ENCODE peak calls at places on chromosomes 11 and 22, in seven cellular contexts. One of them, this sample, is unnamed.

GRCh38 chr22:19065298-19065859 is 56.8 kb downstream of the DGCR2 start:
- DNase-seq in brain microvascular endothelial cell: no peak
- DNase-seq in lower lobe of right lung: peak; percentile 11
- DNase-seq in pancreas: no peak
- DNase-seq in CD4-positive, alpha-beta memory T cell: no peak
- DNase-seq in naive thymus-derived CD4-positive, alpha-beta T cell: no peak
- DNase-seq in colonic mucosa: no peak
- DNase-seq in this sample: no peak

GRCh38 chr11:71486320-71486719 is 33.3 kb downstream of the NADSYN1 start:
- DNase-seq in lower lobe of right lung: no peak
- DNase-seq in CD4-positive, alpha-beta memory T cell: no peak
- DNase-seq in brain microvascular endothelial cell: no peak
- DNase-seq in naive thymus-derived CD4-positive, alpha-beta T cell: no peak
- DNase-seq in colonic mucosa: no peak
- DNase-seq in pancreas: no peak
- DNase-seq in this sample: no peak

GRCh38 chr11:107545101-107545514 is 20.4 kb downstream of the ALKBH8 start:
- DNase-seq in naive thymus-derived CD4-positive, alpha-beta T cell: no peak
- DNase-seq in colonic mucosa: no peak
- DNase-seq in brain microvascular endothelial cell: peak; percentile 74
- DNase-seq in pancreas: no peak
- DNase-seq in CD4-positive, alpha-beta memory T cell: no peak
- DNase-seq in lower lobe of right lung: no peak
- DNase-seq in this sample: no peak

GRCh38 chr11:72333657-72334056 is 89.7 kb upstream of the PHOX2A start:
- DNase-seq in pancreas: no peak
- DNase-seq in naive thymus-derived CD4-positive, alpha-beta T cell: peak; percentile 50
- DNase-seq in colonic mucosa: no peak
- DNase-seq in lower lobe of right lung: no peak
- DNase-seq in brain microvascular endothelial cell: no peak
- DNase-seq in CD4-positive, alpha-beta memory T cell: peak; percentile 50
- DNase-seq in this sample: no peak

GRCh38 chr11:60125962-60126585 is 37.6 kb downstream of the MS4A2 start:
- DNase-seq in CD4-positive, alpha-beta memory T cell: no peak
- DNase-seq in colonic mucosa: no peak
- DNase-seq in pancreas: no peak
- DNase-seq in naive thymus-derived CD4-positive, alpha-beta T cell: no peak
- DNase-seq in lower lobe of right lung: no peak
- DNase-seq in brain microvascular endothelial cell: no peak
- DNase-seq in this sample: no peak

GRCh38 chr11:93718057-93718563 is 23.2 kb downstream of the TAF1D start:
- DNase-seq in brain microvascular endothelial cell: no peak
- DNase-seq in naive thymus-derived CD4-positive, alpha-beta T cell: no peak
- DNase-seq in pancreas: no peak
- DNase-seq in colonic mucosa: no peak
- DNase-seq in CD4-positive, alpha-beta memory T cell: no peak
- DNase-seq in lower lobe of right lung: no peak
- DNase-seq in this sample: no peak

GRCh38 chr11:64449381-64450167 is 90.6 kb downstream of the RPS6KA4 start:
- DNase-seq in naive thymus-derived CD4-positive, alpha-beta T cell: peak; percentile 43
- DNase-seq in brain microvascular endothelial cell: peak; percentile 58
- DNase-seq in CD4-positive, alpha-beta memory T cell: peak; percentile 69
- DNase-seq in lower lobe of right lung: peak; percentile 73
- DNase-seq in colonic mucosa: peak; percentile 73
- DNase-seq in pancreas: peak; percentile 62
- DNase-seq in this sample: peak; percentile 50

GRCh38 chr22:38799265-38800002 is 5.5 kb upstream of the DNAL4 start:
- DNase-seq in brain microvascular endothelial cell: no peak
- DNase-seq in CD4-positive, alpha-beta memory T cell: no peak
- DNase-seq in lower lobe of right lung: no peak
- DNase-seq in colonic mucosa: no peak
- DNase-seq in naive thymus-derived CD4-positive, alpha-beta T cell: no peak
- DNase-seq in pancreas: no peak
- DNase-seq in this sample: no peak

GRCh38 chr11:109071712-109072524 is 350.1 kb upstream of the C11orf87 start:
- DNase-seq in brain microvascular endothelial cell: no peak
- DNase-seq in lower lobe of right lung: no peak
- DNase-seq in CD4-positive, alpha-beta memory T cell: no peak
- DNase-seq in colonic mucosa: no peak
- DNase-seq in naive thymus-derived CD4-positive, alpha-beta T cell: no peak
- DNase-seq in pancreas: no peak
- DNase-seq in this sample: no peak

GRCh38 chr22:17419348-17419747 is 50.1 kb downstream of the CECR2 start:
- DNase-seq in brain microvascular endothelial cell: no peak
- DNase-seq in lower lobe of right lung: no peak
- DNase-seq in pancreas: no peak
- DNase-seq in colonic mucosa: no peak
- DNase-seq in naive thymus-derived CD4-positive, alpha-beta T cell: no peak
- DNase-seq in CD4-positive, alpha-beta memory T cell: no peak
- DNase-seq in this sample: no peak

GRCh38 chr22:37127350-37127878 is 17.9 kb upstream of the TMPRSS6 start:
- DNase-seq in naive thymus-derived CD4-positive, alpha-beta T cell: no peak
- DNase-seq in colonic mucosa: no peak
- DNase-seq in CD4-positive, alpha-beta memory T cell: no peak
- DNase-seq in pancreas: no peak
- DNase-seq in brain microvascular endothelial cell: no peak
- DNase-seq in lower lobe of right lung: no peak
- DNase-seq in this sample: no peak

GRCh38 chr22:29820941-29821789 is 16.9 kb downstream of the ASCC2 start:
- DNase-seq in CD4-positive, alpha-beta memory T cell: no peak
- DNase-seq in naive thymus-derived CD4-positive, alpha-beta T cell: no peak
- DNase-seq in pancreas: peak; percentile 42
- DNase-seq in lower lobe of right lung: peak; percentile 94
- DNase-seq in brain microvascular endothelial cell: peak; percentile 100
- DNase-seq in colonic mucosa: peak; percentile 88
- DNase-seq in this sample: peak; percentile 30

GRCh38 chr11:103659138-103659734 is 377.2 kb upstream of the DDI1 start:
- DNase-seq in pancreas: no peak
- DNase-seq in naive thymus-derived CD4-positive, alpha-beta T cell: no peak
- DNase-seq in brain microvascular endothelial cell: no peak
- DNase-seq in CD4-positive, alpha-beta memory T cell: no peak
- DNase-seq in colonic mucosa: no peak
- DNase-seq in lower lobe of right lung: no peak
- DNase-seq in this sample: no peak

GRCh38 chr11:36253238-36253637 is 36.0 kb downstream of the COMMD9 start:
- DNase-seq in colonic mucosa: no peak
- DNase-seq in naive thymus-derived CD4-positive, alpha-beta T cell: no peak
- DNase-seq in brain microvascular endothelial cell: no peak
- DNase-seq in pancreas: no peak
- DNase-seq in CD4-positive, alpha-beta memory T cell: no peak
- DNase-seq in lower lobe of right lung: no peak
- DNase-seq in this sample: no peak

GRCh38 chr11:47189100-47189834 is 3.0 kb upstream of the PACSIN3 start:
- DNase-seq in lower lobe of right lung: no peak
- DNase-seq in pancreas: no peak
- DNase-seq in naive thymus-derived CD4-positive, alpha-beta T cell: no peak
- DNase-seq in colonic mucosa: no peak
- DNase-seq in brain microvascular endothelial cell: peak; percentile 80
- DNase-seq in CD4-positive, alpha-beta memory T cell: no peak
- DNase-seq in this sample: no peak

GRCh38 chr11:15889353-15889752 is 467.0 kb downstream of the SOX6 start:
- DNase-seq in brain microvascular endothelial cell: no peak
- DNase-seq in lower lobe of right lung: no peak
- DNase-seq in pancreas: no peak
- DNase-seq in colonic mucosa: no peak
- DNase-seq in naive thymus-derived CD4-positive, alpha-beta T cell: no peak
- DNase-seq in CD4-positive, alpha-beta memory T cell: no peak
- DNase-seq in this sample: no peak

GRCh38 chr11:15889972-15890371 is 466.4 kb downstream of the SOX6 start:
- DNase-seq in naive thymus-derived CD4-positive, alpha-beta T cell: no peak
- DNase-seq in CD4-positive, alpha-beta memory T cell: no peak
- DNase-seq in brain microvascular endothelial cell: peak; percentile 52
- DNase-seq in pancreas: no peak
- DNase-seq in lower lobe of right lung: no peak
- DNase-seq in colonic mucosa: no peak
- DNase-seq in this sample: no peak

GRCh38 chr11:15896026-15896425 is 460.3 kb downstream of the SOX6 start:
- DNase-seq in naive thymus-derived CD4-positive, alpha-beta T cell: no peak
- DNase-seq in lower lobe of right lung: no peak
- DNase-seq in colonic mucosa: no peak
- DNase-seq in pancreas: no peak
- DNase-seq in brain microvascular endothelial cell: no peak
- DNase-seq in CD4-positive, alpha-beta memory T cell: no peak
- DNase-seq in this sample: no peak

GRCh38 chr11:15896544-15896943 is 459.8 kb downstream of the SOX6 start:
- DNase-seq in brain microvascular endothelial cell: no peak
- DNase-seq in naive thymus-derived CD4-positive, alpha-beta T cell: no peak
- DNase-seq in CD4-positive, alpha-beta memory T cell: no peak
- DNase-seq in colonic mucosa: no peak
- DNase-seq in pancreas: no peak
- DNase-seq in lower lobe of right lung: no peak
- DNase-seq in this sample: no peak

GRCh38 chr11:15893080-15893492 is 463.3 kb downstream of the SOX6 start:
- DNase-seq in pancreas: no peak
- DNase-seq in brain microvascular endothelial cell: peak; percentile 56
- DNase-seq in lower lobe of right lung: no peak
- DNase-seq in colonic mucosa: peak; percentile 30
- DNase-seq in CD4-positive, alpha-beta memory T cell: no peak
- DNase-seq in naive thymus-derived CD4-positive, alpha-beta T cell: no peak
- DNase-seq in this sample: no peak
- H3K27ac ChIP-seq in pancreas: no peak overlapping the region
- H3K27ac ChIP-seq in brain microvascular endothelial cell: no peak overlapping the region
- H3K27ac ChIP-seq in lower lobe of right lung: no peak overlapping the region
- H3K27ac ChIP-seq in colonic mucosa: no peak overlapping the region
- H3K27ac ChIP-seq in CD4-positive, alpha-beta memory T cell: no peak overlapping the region
- H3K27ac ChIP-seq in naive thymus-derived CD4-positive, alpha-beta T cell: no peak overlapping the region
- H3K27ac ChIP-seq in this sample: peak overlapping the region; percentile 39

DNA sequence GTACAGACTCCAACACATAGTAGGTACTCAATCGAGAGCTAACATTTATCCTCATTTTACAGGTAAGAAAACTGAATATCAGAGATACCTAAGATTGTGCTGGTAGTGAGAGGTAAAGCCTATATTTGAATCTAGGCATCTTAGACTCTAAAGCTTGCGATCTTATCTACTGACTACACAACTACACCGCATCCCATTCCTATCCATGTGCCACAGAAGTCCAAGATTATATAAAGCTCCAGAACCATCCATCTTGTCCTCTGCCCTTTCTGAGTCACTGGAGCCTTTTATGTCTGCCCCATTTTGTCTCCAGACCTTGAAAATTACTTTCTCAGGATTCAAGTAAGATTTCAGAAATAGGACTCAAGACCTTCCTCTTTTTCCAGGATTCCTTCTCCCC is 84.4 kb downstream of the OR5AK2 start:
- DNase-seq in pancreas: no peak
- DNase-seq in brain microvascular endothelial cell: peak; percentile 20
- DNase-seq in colonic mucosa: no peak
- DNase-seq in CD4-positive, alpha-beta memory T cell: no peak
- DNase-seq in naive thymus-derived CD4-positive, alpha-beta T cell: no peak
- DNase-seq in lower lobe of right lung: no peak
- DNase-seq in this sample: no peak
- H3K27ac ChIP-seq in pancreas: no peak overlapping the region
- H3K27ac ChIP-seq in brain microvascular endothelial cell: peak overlapping the region; percentile 76
- H3K27ac ChIP-seq in colonic mucosa: no peak overlapping the region
- H3K27ac ChIP-seq in CD4-positive, alpha-beta memory T cell: no peak overlapping the region
- H3K27ac ChIP-seq in naive thymus-derived CD4-positive, alpha-beta T cell: no peak overlapping the region
- H3K27ac ChIP-seq in lower lobe of right lung: no peak overlapping the region
- H3K27ac ChIP-seq in this sample: no peak overlapping the region

DNA sequence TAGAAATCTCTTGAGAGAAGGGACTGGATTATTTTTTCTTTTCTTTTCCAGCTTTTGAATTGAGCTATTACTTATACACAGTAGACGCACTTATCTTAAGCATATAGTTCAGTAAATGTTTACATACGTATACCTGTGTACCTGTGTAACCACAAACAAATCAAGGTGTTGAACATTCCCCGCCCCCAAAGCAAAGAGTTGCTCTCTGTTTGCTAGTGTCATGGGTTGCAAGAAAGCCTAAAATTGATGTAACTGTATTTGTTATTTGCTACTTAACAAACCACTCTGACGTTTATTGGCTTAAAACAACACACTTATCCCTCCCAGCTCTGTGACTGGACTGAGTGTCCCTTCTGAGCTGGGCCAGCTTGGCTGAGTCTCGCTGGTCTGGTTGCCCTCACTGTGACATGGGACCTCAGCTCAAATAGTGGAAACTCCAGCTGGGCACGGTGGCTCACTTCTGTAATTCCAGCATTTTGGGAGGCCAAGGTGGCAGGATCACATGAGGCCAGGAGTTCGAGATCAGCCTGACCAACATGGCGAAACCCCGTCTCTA is 25.4 kb upstream of the CABP2 start:
- DNase-seq in naive thymus-derived CD4-positive, alpha-beta T cell: no peak
- DNase-seq in brain microvascular endothelial cell: no peak
- DNase-seq in colonic mucosa: no peak
- DNase-seq in pancreas: no peak
- DNase-seq in CD4-positive, alpha-beta memory T cell: no peak
- DNase-seq in lower lobe of right lung: no peak
- DNase-seq in this sample: no peak
- H3K27ac ChIP-seq in naive thymus-derived CD4-positive, alpha-beta T cell: no peak overlapping the region
- H3K27ac ChIP-seq in brain microvascular endothelial cell: no peak overlapping the region
- H3K27ac ChIP-seq in colonic mucosa: no peak overlapping the region
- H3K27ac ChIP-seq in pancreas: no peak overlapping the region
- H3K27ac ChIP-seq in CD4-positive, alpha-beta memory T cell: no peak overlapping the region
- H3K27ac ChIP-seq in lower lobe of right lung: no peak overlapping the region
- H3K27ac ChIP-seq in this sample: no peak overlapping the region

GRCh38 chr11:68148882-68149281 is 27.7 kb upstream of the CHKA start:
- DNase-seq in naive thymus-derived CD4-positive, alpha-beta T cell: no peak
- DNase-seq in colonic mucosa: peak; percentile 53
- DNase-seq in pancreas: no peak
- DNase-seq in CD4-positive, alpha-beta memory T cell: no peak
- DNase-seq in brain microvascular endothelial cell: no peak
- DNase-seq in lower lobe of right lung: no peak
- DNase-seq in this sample: no peak
- H3K27ac ChIP-seq in naive thymus-derived CD4-positive, alpha-beta T cell: no peak overlapping the region
- H3K27ac ChIP-seq in colonic mucosa: no peak overlapping the region
- H3K27ac ChIP-seq in pancreas: no peak overlapping the region
- H3K27ac ChIP-seq in CD4-positive, alpha-beta memory T cell: no peak overlapping the region
- H3K27ac ChIP-seq in brain microvascular endothelial cell: no peak overlapping the region
- H3K27ac ChIP-seq in lower lobe of right lung: no peak overlapping the region
- H3K27ac ChIP-seq in this sample: no peak overlapping the region

DNA sequence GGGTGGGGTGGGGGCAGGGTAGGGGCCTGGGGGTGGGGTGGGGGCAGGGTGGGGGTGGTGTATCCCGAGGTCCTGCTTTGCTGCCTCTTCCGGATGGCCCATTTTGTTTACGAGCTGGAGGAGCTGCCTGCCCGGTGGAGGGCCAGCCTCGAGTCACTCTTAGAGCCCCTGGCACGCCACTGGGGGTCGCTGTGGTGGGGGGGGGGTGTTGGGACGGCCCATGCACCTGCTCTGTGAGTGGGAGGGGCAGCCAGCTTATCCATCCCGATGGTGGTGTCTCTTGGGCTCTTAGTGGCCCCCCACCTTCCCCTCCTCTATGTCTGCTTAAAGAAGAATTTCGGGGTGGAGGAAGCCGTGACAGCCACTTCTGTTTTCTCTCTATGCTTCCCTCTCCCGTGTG is 24.6 kb downstream of the MRGPRD start:
- DNase-seq in brain microvascular endothelial cell: no peak
- DNase-seq in colonic mucosa: no peak
- DNase-seq in CD4-positive, alpha-beta memory T cell: no peak
- DNase-seq in pancreas: no peak
- DNase-seq in naive thymus-derived CD4-positive, alpha-beta T cell: no peak
- DNase-seq in lower lobe of right lung: no peak
- DNase-seq in this sample: no peak
- H3K27ac ChIP-seq in brain microvascular endothelial cell: no peak overlapping the region
- H3K27ac ChIP-seq in colonic mucosa: no peak overlapping the region
- H3K27ac ChIP-seq in CD4-positive, alpha-beta memory T cell: no peak overlapping the region
- H3K27ac ChIP-seq in pancreas: no peak overlapping the region
- H3K27ac ChIP-seq in naive thymus-derived CD4-positive, alpha-beta T cell: no peak overlapping the region
- H3K27ac ChIP-seq in lower lobe of right lung: no peak overlapping the region
- H3K27ac ChIP-seq in this sample: no peak overlapping the region